ENCODE peak calls at places on chromosomes 4 and X, in five cellular contexts. W is suprapubic skin, U is adrenal gland, G is AG10803, X is hepatocyte. B is an unnamed sample.

GRCh38 chr4:7140692-7141069 is 51.7 kb upstream of the SORCS2 start:
- DNase-seq in W (no peak), U (no peak), G (no peak), X (no peak), B (no peak)

GRCh38 chrX:630007-630921 is at the start of gene SHOX:
- DNase-seq in W (no peak), U (no peak), G (peak), X (no peak), B (no peak)

GRCh38 chrX:139224953-139225665 is 305.4 kb upstream of the F9 start:
- DNase-seq in W (no peak), U (no peak), G (no peak), X (no peak), B (peak)

GRCh38 chrX:24668111-24668510 is 21.0 kb upstream of the PCYT1B start:
- DNase-seq in W (no peak), U (no peak), G (no peak), X (no peak), B (no peak)

GRCh38 chr4:41882622-41883347 is 52.4 kb upstream of the TMEM33 start:
- DNase-seq in W (no peak), U (peak), G (peak), X (peak), B (peak)

GRCh38 chr4:64271601-64272081 is 137.6 kb downstream of the TECRL start:
- DNase-seq in W (no peak), U (no peak), G (no peak), X (no peak), B (no peak)

GRCh38 chr4:159201168-159201567 is 98.3 kb downstream of the RAPGEF2 start:
- DNase-seq in W (no peak), U (no peak), G (no peak), X (no peak), B (no peak)

GRCh38 chrX:65674351-65674893 is 7.0 kb downstream of the MSN start:
- DNase-seq in W (no peak), U (no peak), G (no peak), X (no peak), B (no peak)

GRCh38 chr4:185307136-185307950 is 88.4 kb downstream of the LRP2BP start:
- DNase-seq in W (no peak), U (no peak), G (no peak), X (no peak), B (no peak)

GRCh38 chr4:177511611-177512010 is 69.4 kb upstream of the AGA start:
- DNase-seq in W (no peak), U (no peak), G (no peak), X (peak), B (no peak)

GRCh38 chr4:7652006-7652405 is 217.3 kb upstream of the PSAPL1 start:
- DNase-seq in W (no peak), U (no peak), G (no peak), X (no peak), B (no peak)

GRCh38 chr4:83082777-83083176 is 31.8 kb downstream of the PLAC8 start:
- DNase-seq in W (no peak), U (no peak), G (peak), X (no peak), B (peak)

GRCh38 chr4:73675623-73676022 is 55.4 kb upstream of the RASSF6 start:
- DNase-seq in W (no peak), U (no peak), G (no peak), X (no peak), B (no peak)

GRCh38 chr4:173769568-173769967 is 239.5 kb upstream of the HAND2 start:
- DNase-seq in W (no peak), U (no peak), G (no peak), X (no peak), B (no peak)

GRCh38 chrX:2351321-2351720 is 149.5 kb downstream of the DHRSX start:
- DNase-seq in W (no peak), U (no peak), G (peak), X (peak), B (peak)

GRCh38 chr4:128782076-128782715 is 27.3 kb upstream of the JADE1 start:
- DNase-seq in W (no peak), U (no peak), G (peak), X (no peak), B (no peak)

GRCh38 chr4:83535520-83535944 is 376 bp upstream of the GPAT3 start:
- DNase-seq in W (peak), U (peak), G (peak), X (peak), B (peak)

GRCh38 chr4:150541681-150542080 is 40.3 kb upstream of the MAB21L2 start:
- DNase-seq in W (no peak), U (no peak), G (no peak), X (no peak), B (no peak)

GRCh38 chrX:134177527-134177926 is 59.5 kb upstream of the CCDC160 start:
- DNase-seq in W (no peak), U (no peak), G (no peak), X (no peak), B (no peak)

GRCh38 chr4:3249681-3250437 is 900 bp downstream of the MSANTD1 start:
- DNase-seq in W (no peak), U (no peak), G (no peak), X (no peak), B (no peak)

GRCh38 chr4:23686169-23686903 is 203.5 kb downstream of the PPARGC1A start:
- DNase-seq in W (no peak), U (no peak), G (no peak), X (no peak), B (no peak)

GRCh38 chr4:39469429-39470077 is 10.7 kb downstream of the LIAS start:
- DNase-seq in W (no peak), U (peak), G (peak), X (peak), B (peak)

GRCh38 chrX:30153881-30154260 is 61.5 kb upstream of the MAGEB2 start:
- DNase-seq in W (no peak), U (no peak), G (peak), X (no peak), B (peak)

GRCh38 chr4:84286048-84286447 is 213.0 kb downstream of the NKX6-1 start:
- DNase-seq in W (no peak), U (no peak), G (no peak), X (no peak), B (no peak)

GRCh38 chr4:121421594-121421993 is 40.8 kb upstream of the QRFPR start:
- DNase-seq in W (no peak), U (no peak), G (no peak), X (no peak), B (no peak)

GRCh38 chrX:118978451-118978850 is 4.0 kb downstream of the LONRF3 start:
- DNase-seq in W (no peak), U (peak), G (no peak), X (no peak), B (no peak)

GRCh38 chrX:124573458-124573857 is 227.1 kb downstream of the SH2D1A start:
- DNase-seq in W (no peak), U (no peak), G (peak), X (no peak), B (no peak)

GRCh38 chrX:15465896-15466651 is 27.1 kb downstream of the PIR start:
- DNase-seq in W (no peak), U (no peak), G (peak), X (no peak), B (no peak)

GRCh38 chr4:17275836-17276235 is 236.1 kb downstream of the QDPR start:
- DNase-seq in W (no peak), U (no peak), G (no peak), X (no peak), B (no peak)

GRCh38 chr4:101807351-101807750 is 16.8 kb downstream of the BANK1 start:
- DNase-seq in W (no peak), U (no peak), G (no peak), X (no peak), B (no peak)

GRCh38 chrX:53091354-53091753 is 2.6 kb upstream of the KANTR start:
- DNase-seq in W (no peak), U (no peak), G (no peak), X (no peak), B (no peak)

GRCh38 chr4:151700566-151701316 is 60.1 kb downstream of the GATB start:
- DNase-seq in W (no peak), U (no peak), G (no peak), X (no peak), B (no peak)

GRCh38 chrX:119682019-119682989 is 10.7 kb downstream of the SEPTIN6 start:
- DNase-seq in W (no peak), U (no peak), G (no peak), X (no peak), B (no peak)

GRCh38 chr4:99202536-99202935 is 16.5 kb downstream of the ADH6 start:
- DNase-seq in W (no peak), U (no peak), G (peak), X (no peak), B (no peak)

GRCh38 chr4:99207069-99207743 is 11.8 kb downstream of the ADH6 start:
- DNase-seq in W (no peak), U (no peak), G (no peak), X (no peak), B (no peak)

GRCh38 chr4:99202094-99202493 is 17.0 kb downstream of the ADH6 start:
- DNase-seq in W (no peak), U (no peak), G (no peak), X (no peak), B (no peak)

GRCh38 chr4:99207911-99208718 is 10.9 kb downstream of the ADH6 start:
- DNase-seq in W (no peak), U (no peak), G (peak), X (no peak), B (peak)

GRCh38 chr4:99205104-99205979 is 13.7 kb downstream of the ADH6 start:
- DNase-seq in W (no peak), U (no peak), G (peak), X (peak), B (peak)
- TF ChIP-seq CTCF in W (no peak), U (no peak), G (peak), X (no peak), B (no peak)

GRCh38 chr4:80876810-80877209 is 153.7 kb upstream of the BMP3 start:
- DNase-seq in W (no peak), U (no peak), G (peak), X (no peak), B (no peak)
- H3K4me3 ChIP-seq in W (no peak), U (no peak), G (no peak), X (no peak), B (no peak)

GRCh38 chr4:139878050-139878449 is 212.4 kb downstream of the MGST2 start:
- DNase-seq in W (no peak), U (no peak), G (no peak), X (no peak), B (no peak)
- TF ChIP-seq CTCF in W (no peak), U (no peak), G (no peak), X (no peak), B (no peak)

DNA sequence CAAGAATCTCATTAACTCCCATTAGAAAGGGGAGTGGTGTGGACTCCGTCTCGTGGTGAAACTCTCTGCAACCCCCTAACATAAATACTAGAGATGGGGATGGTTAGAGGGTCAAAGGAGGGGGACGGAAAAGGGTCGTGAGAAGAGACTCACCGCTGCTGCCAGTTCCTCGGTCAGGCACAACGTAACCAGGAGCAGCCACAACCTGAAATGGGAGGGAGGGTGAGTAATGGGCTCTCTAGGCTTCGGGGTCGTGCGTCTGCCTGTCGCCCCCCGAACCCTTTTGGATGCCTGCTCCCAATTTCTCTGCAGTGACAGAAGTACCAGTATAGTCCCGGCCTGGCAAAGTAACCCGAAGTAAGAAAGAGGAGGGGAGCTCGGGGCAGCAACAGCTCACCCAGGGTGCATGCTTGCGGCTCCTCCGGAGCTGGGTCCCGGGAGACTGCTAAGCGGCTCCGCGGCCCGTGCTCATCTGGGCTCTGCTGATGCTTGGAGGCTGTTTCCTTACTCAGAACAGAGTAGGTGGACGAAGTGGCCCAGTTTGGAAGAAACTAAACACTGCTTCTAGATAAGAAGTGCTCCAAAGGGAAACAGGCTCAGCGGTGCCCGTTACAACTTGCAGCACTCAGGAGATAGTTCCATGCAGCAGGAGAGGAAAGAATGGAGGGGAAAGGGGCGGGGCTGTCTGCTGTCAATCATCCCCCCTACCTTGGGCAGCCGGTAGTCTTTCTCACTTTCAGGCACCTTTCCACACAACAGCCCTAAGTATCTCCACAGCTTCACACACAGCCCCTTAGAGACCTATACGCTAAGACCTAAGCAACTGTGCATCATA is at the start of gene COL4A6:
- DNase-seq in W (no peak), U (no peak), G (no peak), X (peak), B (no peak)
- H3K4me3 ChIP-seq in W (peak), U (no peak), G (no peak), X (peak), B (peak)

GRCh38 chr4:183099537-183100297 is 660 bp downstream of the WWC2 start:
- DNase-seq in W (peak), U (peak), G (no peak), X (peak), B (no peak)
- TF ChIP-seq CTCF in W (no peak), U (no peak), G (peak), X (peak), B (peak)

DNA sequence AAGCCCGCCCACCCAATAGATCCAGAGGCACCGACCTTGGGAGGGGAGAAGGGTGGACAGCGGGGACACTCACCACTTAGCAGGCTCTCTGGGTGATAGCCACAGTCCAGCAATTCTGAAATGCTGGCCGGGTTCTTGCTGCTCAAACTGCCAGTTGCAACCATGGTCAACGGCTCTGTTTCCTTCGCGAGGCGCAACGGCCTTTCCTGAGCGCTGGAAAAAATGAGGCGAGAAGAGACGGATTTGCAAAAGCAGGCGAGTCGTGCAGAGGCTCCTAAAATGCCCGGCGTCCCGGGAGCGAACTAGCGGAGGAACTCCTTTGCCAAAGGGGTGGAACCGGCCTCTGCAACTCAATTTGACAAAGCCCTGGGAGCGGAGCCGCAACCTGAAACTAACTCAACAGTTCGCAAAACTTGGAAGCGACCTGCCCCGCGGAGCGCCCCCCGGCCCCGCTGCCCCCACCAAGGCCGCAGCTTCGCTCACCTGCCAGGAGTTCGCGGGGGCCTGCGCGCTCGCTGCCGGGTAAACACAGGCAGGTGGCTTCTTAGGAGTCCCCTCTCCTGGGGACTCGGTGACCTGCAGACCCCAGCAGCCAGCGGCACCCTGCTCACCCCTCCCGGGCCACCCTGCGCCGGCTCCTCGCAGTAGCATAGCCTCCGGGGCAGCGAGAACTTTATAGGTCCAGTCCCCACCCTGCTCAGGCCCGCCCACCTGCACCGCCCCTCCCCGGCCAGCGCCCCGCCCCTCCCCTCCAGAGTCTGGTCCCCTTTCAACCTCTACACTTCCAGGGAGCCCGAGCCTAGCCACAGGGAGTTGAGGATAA is at the start of gene DDIT4L:
- DNase-seq in W (peak), U (peak), G (peak), X (peak), B (peak)
- H3K4me3 ChIP-seq in W (peak), U (peak), G (peak), X (peak), B (peak)

DNA sequence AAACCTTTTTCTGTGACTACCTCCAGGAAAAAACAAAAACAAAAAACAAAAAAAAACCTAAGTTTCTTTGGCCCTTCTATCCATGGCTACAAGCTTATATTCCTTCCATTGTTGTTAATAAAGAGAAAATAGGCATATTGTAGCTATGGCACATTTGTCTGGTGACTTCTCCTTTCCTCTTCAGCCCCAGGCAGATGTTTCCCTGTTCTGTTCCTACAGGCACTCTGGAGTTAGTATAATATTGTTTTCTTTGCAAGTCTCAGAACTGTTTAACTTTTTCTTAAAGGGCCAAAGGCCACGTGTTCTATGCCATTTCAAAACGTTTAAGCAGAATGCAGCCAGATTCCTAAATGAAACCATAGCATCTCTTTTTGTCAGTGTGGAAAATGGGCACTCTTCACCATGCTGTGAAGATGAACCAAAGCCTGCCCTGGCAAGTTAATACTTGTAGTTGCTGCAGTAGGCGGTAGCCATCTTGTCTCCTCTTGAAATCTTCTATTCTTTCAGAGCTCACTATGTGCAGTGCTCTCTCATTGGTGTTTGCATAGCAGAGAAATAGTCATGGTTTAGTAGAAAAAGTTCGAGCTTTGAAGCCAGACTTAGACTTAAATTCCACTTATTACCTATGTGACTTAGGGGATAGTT is 44.8 kb upstream of the MTMR1 start:
- DNase-seq in W (no peak), U (no peak), G (no peak), X (no peak), B (no peak)
- TF ChIP-seq CTCF in W (no peak), U (no peak), G (no peak), X (no peak), B (no peak)

GRCh38 chr4:4995103-4995761 is 24.0 kb downstream of the CYTL1 start:
- DNase-seq in W (peak), U (peak), G (peak), X (peak), B (peak)

GRCh38 chr4:4991541-4992099 is 27.6 kb downstream of the CYTL1 start:
- DNase-seq in W (no peak), U (no peak), G (no peak), X (no peak), B (peak)

GRCh38 chr4:4995866-4996265 is 23.4 kb downstream of the CYTL1 start:
- DNase-seq in W (no peak), U (no peak), G (peak), X (no peak), B (no peak)

GRCh38 chr4:4992833-4993232 is 26.4 kb downstream of the CYTL1 start:
- DNase-seq in W (no peak), U (no peak), G (no peak), X (no peak), B (no peak)

DNA sequence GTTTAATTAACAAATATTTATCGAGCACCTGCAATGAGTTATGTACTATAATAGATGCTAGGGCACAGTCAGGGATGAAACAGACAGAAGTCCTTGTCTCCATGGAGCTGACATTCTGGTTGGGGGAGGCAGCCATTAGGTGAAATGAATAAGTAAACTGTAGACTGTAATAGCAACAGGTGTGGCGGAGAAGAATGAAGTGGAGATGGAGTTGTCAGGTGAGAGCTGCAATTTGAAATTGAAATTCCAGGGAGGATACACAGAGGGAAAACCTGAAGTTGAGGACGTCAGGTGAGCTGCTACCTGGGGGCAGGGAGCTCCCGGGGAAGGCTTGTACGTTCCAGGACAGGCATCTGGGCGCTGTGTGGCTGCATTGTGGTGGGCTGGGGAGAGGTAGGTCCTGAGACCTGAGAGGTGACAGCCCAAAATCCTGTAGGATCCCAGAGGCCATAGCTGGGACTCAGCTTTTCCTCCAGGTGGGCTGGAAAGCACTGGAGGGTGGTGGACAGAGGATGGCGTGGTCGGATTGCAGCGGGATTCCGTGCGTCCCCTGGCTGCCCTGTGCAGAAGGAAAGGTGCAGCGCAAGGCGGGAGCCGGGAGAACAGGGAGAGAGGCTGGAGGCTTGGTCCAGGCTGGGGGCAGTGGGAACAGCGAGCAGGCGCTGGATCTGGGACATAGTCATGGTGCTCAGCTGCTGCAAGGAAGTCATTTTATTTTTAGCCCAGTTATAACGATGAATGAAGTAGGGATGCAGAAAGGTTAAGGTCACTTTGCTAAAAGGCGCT is 24.8 kb downstream of the CYTL1 start:
- DNase-seq in W (no peak), U (no peak), G (no peak), X (no peak), B (no peak)
- H3K4me3 ChIP-seq in W (no peak), U (no peak), G (no peak), X (no peak), B (no peak)